ENCODE peak calls at places on chromosomes 11 and 22, in seven cellular contexts. C is EL; L is effector memory CD4-positive, alpha-beta T cell; A is cardiac fibroblast; S is GM04504; R is stimulated activated CD4-positive, alpha-beta T cell treated with anti-CD3 and anti-CD28 coated beads, Interleukin-15, amount 100 ng/mL, for 24 hours; U is OCI-LY7. X is an unnamed sample.

GRCh38 chr11:14232652-14233051 is 126.3 kb downstream of the RRAS2 start:
- DNase-seq in C (no peak), L (no peak), A (no peak), S (no peak), R (no peak), U (no peak), X (no peak)

GRCh38 chr11:122202161-122202950 is 86.3 kb upstream of the BLID start:
- DNase-seq in C (peak), L (no peak), A (peak), S (no peak), R (no peak), U (no peak), X (no peak)

GRCh38 chr11:13140028-13140870 is 131.1 kb downstream of the RASSF10 start:
- DNase-seq in C (peak), L (no peak), A (peak), S (no peak), R (no peak), U (no peak), X (peak)

GRCh38 chr11:5620606-5621521 is 3.9 kb upstream of the TRIM34 start:
- DNase-seq in C (peak), L (no peak), A (peak), S (peak), R (no peak), U (no peak), X (no peak)

GRCh38 chr22:26811717-26811992 is 154.3 kb downstream of the MIAT start:
- DNase-seq in C (no peak), L (no peak), A (no peak), S (no peak), R (no peak), U (no peak), X (no peak)

GRCh38 chr11:5489571-5490357 is 1.3 kb downstream of the OR52D1 start:
- DNase-seq in C (no peak), L (no peak), A (no peak), S (peak), R (no peak), U (no peak), X (no peak)

GRCh38 chr11:19080579-19080993 is 20.1 kb upstream of the MRGPRX2 start:
- DNase-seq in C (peak), L (no peak), A (peak), S (peak), R (no peak), U (no peak), X (no peak)

GRCh38 chr11:67118059-67118766 is 850 bp upstream of the KDM2A start:
- DNase-seq in C (peak), L (peak), A (peak), S (no peak), R (peak), U (peak), X (peak)

GRCh38 chr11:32184057-32185055 is 93.5 kb downstream of the RCN1 start:
- DNase-seq in C (no peak), L (no peak), A (no peak), S (no peak), R (no peak), U (no peak), X (peak)

GRCh38 chr22:32409977-32410376 is 2.1 kb downstream of the RTCB start:
- DNase-seq in C (no peak), L (no peak), A (no peak), S (no peak), R (no peak), U (no peak), X (no peak)

GRCh38 chr11:57277845-57278720 is 41.0 kb upstream of the APLNR start:
- DNase-seq in C (peak), L (no peak), A (peak), S (peak), R (peak), U (peak), X (peak)

GRCh38 chr11:128022007-128022368 is 565.4 kb downstream of the ETS1 start:
- DNase-seq in C (peak), L (no peak), A (peak), S (no peak), R (no peak), U (no peak), X (no peak)

GRCh38 chr22:26409705-26410376 is 19.2 kb upstream of the ASPHD2 start:
- DNase-seq in C (no peak), L (no peak), A (no peak), S (no peak), R (no peak), U (no peak), X (no peak)

GRCh38 chr22:27949421-27949820 is 30.4 kb upstream of the PITPNB start:
- DNase-seq in C (no peak), L (no peak), A (no peak), S (no peak), R (no peak), U (no peak), X (no peak)

GRCh38 chr11:3158821-3159220 is 6.3 kb downstream of the OSBPL5 start:
- DNase-seq in C (no peak), L (no peak), A (no peak), S (no peak), R (no peak), U (no peak), X (no peak)

GRCh38 chr22:22348127-22348814 is 103.7 kb downstream of the VPREB1 start:
- DNase-seq in C (no peak), L (no peak), A (no peak), S (no peak), R (no peak), U (peak), X (no peak)

GRCh38 chr11:97361812-97362378 is 972.1 kb downstream of the JRKL start:
- DNase-seq in C (no peak), L (no peak), A (peak), S (no peak), R (no peak), U (no peak), X (no peak)

GRCh38 chr11:30471244-30471643 is 114.9 kb downstream of the MPPED2 start:
- DNase-seq in C (no peak), L (no peak), A (no peak), S (no peak), R (no peak), U (no peak), X (no peak)

GRCh38 chr11:20134991-20135736 is 25.1 kb downstream of the DBX1 start:
- DNase-seq in C (no peak), L (no peak), A (no peak), S (peak), R (no peak), U (no peak), X (no peak)

GRCh38 chr22:37802310-37803194 is 5.2 kb upstream of the GCAT start:
- DNase-seq in C (no peak), L (no peak), A (peak), S (no peak), R (peak), U (no peak), X (peak)

GRCh38 chr11:11621881-11622706 is at the start of gene GALNT18:
- DNase-seq in C (peak), L (peak), A (peak), S (peak), R (peak), U (peak), X (peak)

GRCh38 chr22:50342651-50343540 is at the start of gene PPP6R2:
- DNase-seq in C (peak), L (peak), A (peak), S (peak), R (peak), U (peak), X (peak)

GRCh38 chr22:44305888-44306287 is 6.9 kb downstream of the SHISAL1 start:
- DNase-seq in C (no peak), L (no peak), A (no peak), S (no peak), R (no peak), U (no peak), X (no peak)

GRCh38 chr11:44466531-44467179 is 98.8 kb upstream of the CD82 start:
- DNase-seq in C (no peak), L (no peak), A (no peak), S (no peak), R (no peak), U (no peak), X (no peak)

GRCh38 chr11:63608353-63609345 is 5.6 kb downstream of the PLAAT3 start:
- DNase-seq in C (peak), L (no peak), A (peak), S (no peak), R (no peak), U (no peak), X (no peak)

GRCh38 chr22:23714596-23715588 is 24.1 kb downstream of the RGL4 start:
- DNase-seq in C (no peak), L (no peak), A (no peak), S (no peak), R (no peak), U (no peak), X (no peak)

GRCh38 chr11:862704-863388 is 20.2 kb downstream of the TSPAN4 start:
- DNase-seq in C (no peak), L (no peak), A (no peak), S (no peak), R (no peak), U (no peak), X (no peak)

GRCh38 chr11:62033191-62034044 is 66.0 kb upstream of the FTH1 start:
- DNase-seq in C (peak), L (no peak), A (no peak), S (no peak), R (no peak), U (no peak), X (no peak)

GRCh38 chr11:118221419-118221818 is 3.4 kb downstream of the JAML start:
- DNase-seq in C (no peak), L (no peak), A (no peak), S (no peak), R (no peak), U (no peak), X (no peak)

X was measured in GM20000.